ENCODE peak calls at places on chromosomes 1 and 21, in eight cellular contexts. P is GM12865; I is astrocyte of the hippocampus; J is activated T-cell treated with anti-CD3 and anti-CD28 coated beads, Interleukin-2, amount 50 U/mL, for 4 hours; Y is ELR; D is EH; H is endodermal cell; K is fibroblast of pulmonary artery. Z is an unnamed sample.

GRCh38 chr21:45887121-45887611 is 94.4 kb upstream of the COL6A1 start:
- DNase-seq in H (no peak), J (no peak), K (peak), P (no peak), I (peak), D (peak), Y (no peak), Z (no peak)

GRCh38 chr1:201982082-201982922 is at the start of gene RNPEP:
- DNase-seq in P (peak), K (peak), H (peak), Y (peak), D (peak), I (peak), J (peak), Z (no peak)

GRCh38 chr1:39573736-39574624 is 2.6 kb downstream of the PABPC4 start:
- DNase-seq in P (no peak), D (peak), J (no peak), H (no peak), K (peak), I (peak), Y (peak), Z (no peak)

GRCh38 chr1:2378441-2378851 is 12.9 kb downstream of the MORN1 start:
- DNase-seq in P (no peak), J (no peak), D (no peak), H (no peak), K (no peak), Y (no peak), I (no peak), Z (no peak)

GRCh38 chr1:169497317-169497716 is 11.6 kb upstream of the SLC19A2 start:
- DNase-seq in K (no peak), J (no peak), H (no peak), D (no peak), I (no peak), P (no peak), Y (no peak), Z (no peak)

GRCh38 chr1:206579747-206580437 is 32.4 kb downstream of the EIF2D start:
- DNase-seq in D (peak), K (no peak), Y (peak), J (peak), P (peak), I (peak), H (no peak), Z (peak)

GRCh38 chr1:201468844-201469644 is at the start of gene PHLDA3:
- DNase-seq in J (peak), P (peak), D (peak), K (peak), Y (peak), I (peak), H (peak), Z (no peak)

GRCh38 chr1:196128835-196129234 is 479.4 kb downstream of the KCNT2 start:
- DNase-seq in K (no peak), J (no peak), H (no peak), P (no peak), Y (peak), I (no peak), D (no peak), Z (no peak)